ENCODE peak calls at places on chromosomes 7 and 10, in four cellular contexts. One of them, this sample, is unnamed.

GRCh38 chr10:32983333-32983909 is 25.4 kb upstream of the ITGB1 start:
- DNase-seq in A673: peak; percentile 38
- DNase-seq in fibroblast of lung: peak; percentile 98
- DNase-seq in PC-9: no peak
- DNase-seq in this sample: no peak

GRCh38 chr10:119335671-119336353 is 128.4 kb downstream of the GRK5 start:
- DNase-seq in fibroblast of lung: peak; percentile 61
- DNase-seq in A673: no peak
- DNase-seq in PC-9: no peak
- DNase-seq in this sample: no peak

GRCh38 chr10:35453855-35454532 is 117.7 kb downstream of the CCNY start:
- DNase-seq in PC-9: no peak
- DNase-seq in fibroblast of lung: peak; percentile 50
- DNase-seq in A673: peak; percentile 42
- DNase-seq in this sample: no peak

GRCh38 chr7:74253331-74253730 is 868 bp downstream of the RFC2 start:
- DNase-seq in PC-9: no peak
- DNase-seq in fibroblast of lung: no peak
- DNase-seq in A673: no peak
- DNase-seq in this sample: no peak

GRCh38 chr10:52453501-52453900 is 139.4 kb downstream of the DKK1 start:
- DNase-seq in fibroblast of lung: no peak
- DNase-seq in PC-9: no peak
- DNase-seq in A673: no peak
- DNase-seq in this sample: no peak

GRCh38 chr10:116561026-116561425 is 15.3 kb downstream of the PNLIP start:
- DNase-seq in PC-9: no peak
- DNase-seq in A673: no peak
- DNase-seq in fibroblast of lung: no peak
- DNase-seq in this sample: no peak

GRCh38 chr7:111752022-111752582 is 189.8 kb upstream of the IMMP2L start:
- DNase-seq in fibroblast of lung: peak; percentile 24
- DNase-seq in PC-9: peak; percentile 63
- DNase-seq in A673: peak; percentile 75
- DNase-seq in this sample: no peak

GRCh38 chr10:126770809-126771208 is 100.3 kb upstream of the C10orf90 start:
- DNase-seq in fibroblast of lung: no peak
- DNase-seq in PC-9: no peak
- DNase-seq in A673: no peak
- DNase-seq in this sample: no peak

GRCh38 chr10:34981834-34982233 is 108.3 kb downstream of the CUL2 start:
- DNase-seq in fibroblast of lung: no peak
- DNase-seq in A673: no peak
- DNase-seq in PC-9: no peak
- DNase-seq in this sample: no peak

GRCh38 chr10:125023862-125024495 is 82.1 kb downstream of the ZRANB1 start:
- DNase-seq in PC-9: no peak
- DNase-seq in fibroblast of lung: no peak
- DNase-seq in A673: no peak
- DNase-seq in this sample: no peak
- H3K4me3 ChIP-seq in PC-9: no peak overlapping the region
- H3K4me3 ChIP-seq in fibroblast of lung: no peak overlapping the region
- H3K4me3 ChIP-seq in A673: peak overlapping the region; percentile 23
- H3K4me3 ChIP-seq in this sample: peak overlapping the region; percentile 53

DNA sequence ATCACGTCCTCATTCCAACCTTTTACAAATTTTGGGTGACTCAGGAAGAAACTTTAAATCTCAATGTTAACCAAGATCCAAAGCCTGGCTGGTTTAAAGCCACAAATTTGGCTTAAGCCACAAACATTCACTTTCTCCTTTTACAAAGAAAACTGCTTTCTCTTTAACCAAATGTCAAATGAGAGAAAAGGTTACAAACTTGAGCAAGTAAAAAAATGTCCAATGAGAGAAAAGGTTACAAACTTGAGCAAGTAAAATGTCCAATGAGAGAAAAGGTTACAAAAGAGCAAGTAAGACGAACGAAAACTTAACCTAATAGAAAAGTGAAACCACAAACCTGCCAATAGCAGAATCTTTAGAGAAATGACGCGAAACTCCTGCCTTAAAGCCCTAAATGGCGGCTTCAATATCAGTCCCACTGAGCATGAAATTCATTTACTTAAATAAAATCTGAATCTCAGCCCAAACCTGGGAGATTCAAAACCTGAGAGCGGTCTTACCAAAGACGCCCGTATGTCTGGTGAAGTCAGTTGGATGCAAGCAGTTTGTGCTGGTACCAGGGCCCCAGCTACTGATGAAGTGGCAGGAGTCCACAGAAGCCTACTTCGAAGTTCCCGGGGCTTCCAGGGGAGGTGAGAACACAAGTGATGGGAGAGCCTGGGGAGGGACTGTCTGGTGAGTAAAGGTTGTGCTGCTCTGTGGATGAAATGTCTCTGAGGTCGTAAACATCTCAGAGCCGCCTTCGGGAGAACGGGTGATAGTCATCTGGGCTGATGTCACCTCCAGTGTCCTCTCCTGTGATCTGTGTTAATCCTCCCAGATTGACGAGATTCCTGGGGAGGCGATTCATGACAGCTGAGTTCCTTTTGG is 74.6 kb downstream of the PAXIP1 start:
- DNase-seq in A673: peak; percentile 94
- DNase-seq in PC-9: peak; percentile 50
- DNase-seq in fibroblast of lung: peak; percentile 71
- DNase-seq in this sample: peak; percentile 90
- H3K27ac ChIP-seq in A673: peak overlapping the region; percentile 44
- H3K27ac ChIP-seq in PC-9: peak overlapping the region; percentile 36
- H3K27ac ChIP-seq in fibroblast of lung: peak overlapping the region; percentile 65
- H3K27ac ChIP-seq in this sample: no peak overlapping the region

DNA sequence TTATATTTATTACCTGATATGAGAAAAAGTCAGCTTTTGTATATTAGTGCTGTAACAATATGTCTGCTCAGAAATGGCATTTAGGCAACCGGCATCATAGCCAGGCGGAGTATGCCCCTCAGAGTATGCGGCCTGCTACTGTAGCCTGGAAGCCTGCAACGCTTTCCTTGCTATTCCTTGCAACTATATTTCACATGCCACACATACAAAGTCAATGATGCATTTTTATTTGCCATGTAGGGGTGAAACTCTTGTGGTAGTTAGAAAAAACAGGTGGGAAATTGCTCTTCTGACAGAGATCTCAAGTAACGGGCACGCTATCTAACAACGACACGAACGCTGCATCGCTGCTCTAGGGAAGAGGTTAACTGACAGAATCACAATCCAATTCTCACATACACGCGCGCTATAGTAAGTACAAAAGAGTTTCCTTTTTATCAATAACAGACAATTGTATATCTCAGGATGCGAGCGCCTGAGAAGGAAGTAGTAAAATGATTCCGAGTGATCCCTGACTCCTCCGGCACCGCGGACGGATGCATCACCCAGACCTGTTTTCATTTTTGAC is 5.9 kb downstream of the EBF3 start:
- DNase-seq in PC-9: no peak
- DNase-seq in fibroblast of lung: no peak
- DNase-seq in A673: peak; percentile 61
- DNase-seq in this sample: no peak
- TF ChIP-seq EZH2 in PC-9: no peak
- TF ChIP-seq EZH2 in fibroblast of lung: peak; percentile 61
- TF ChIP-seq EZH2 in A673: no peak
- TF ChIP-seq EZH2 in this sample: no peak

DNA sequence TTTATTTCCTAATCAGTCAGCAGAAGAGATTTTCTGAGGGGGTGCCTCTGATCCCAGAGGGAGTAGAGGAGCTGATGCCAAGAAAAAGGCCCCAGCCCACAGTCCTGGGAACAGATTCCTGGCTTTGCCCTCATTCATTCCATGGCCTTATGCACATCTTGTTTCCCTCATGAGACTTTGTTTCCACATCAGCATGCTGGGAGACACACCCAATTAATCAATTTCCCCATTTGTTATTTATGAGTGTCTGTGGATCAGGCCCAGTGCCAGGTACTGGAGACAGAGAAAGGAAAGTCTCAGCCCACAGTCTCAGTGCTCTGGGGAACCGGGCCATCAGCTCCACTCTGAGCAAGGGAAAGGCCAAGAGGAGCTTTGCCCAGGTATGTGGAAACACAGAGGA is 496.2 kb upstream of the ZMIZ1 start:
- DNase-seq in PC-9: no peak
- DNase-seq in fibroblast of lung: peak; percentile 50
- DNase-seq in A673: no peak
- DNase-seq in this sample: no peak
- H3K4me3 ChIP-seq in PC-9: no peak overlapping the region
- H3K4me3 ChIP-seq in fibroblast of lung: no peak overlapping the region
- H3K4me3 ChIP-seq in A673: no peak overlapping the region
- H3K4me3 ChIP-seq in this sample: no peak overlapping the region

This sample was measured in SK-N-MC.